ENCODE peak calls at places on chromosomes 2 and 18, in seven cellular contexts. One of them, this sample, is unnamed.

GRCh38 chr2:20471902-20472559 is 25.2 kb downstream of the RHOB start:
- DNase-seq in stimulated activated CD4-positive, alpha-beta T cell treated with anti-CD3 and anti-CD28 coated beads, Interleukin-1b, Interleukin-23, amount 100 ng/mL, for 24 hours: no peak
- DNase-seq in nephron progenitor cell: no peak
- DNase-seq in right atrium auricular region: peak
- DNase-seq in GM12865: no peak
- DNase-seq in T-helper 17 cell: no peak
- DNase-seq in naive thymus-derived CD8-positive, alpha-beta T cell: no peak
- DNase-seq in this sample: peak

GRCh38 chr2:218223046-218223445 is 6.1 kb downstream of the ARPC2 start:
- DNase-seq in stimulated activated CD4-positive, alpha-beta T cell treated with anti-CD3 and anti-CD28 coated beads, Interleukin-1b, Interleukin-23, amount 100 ng/mL, for 24 hours: no peak
- DNase-seq in nephron progenitor cell: no peak
- DNase-seq in right atrium auricular region: no peak
- DNase-seq in GM12865: no peak
- DNase-seq in T-helper 17 cell: no peak
- DNase-seq in naive thymus-derived CD8-positive, alpha-beta T cell: no peak
- DNase-seq in this sample: no peak

GRCh38 chr18:48575658-48576453 is 37.0 kb downstream of the CTIF start:
- DNase-seq in stimulated activated CD4-positive, alpha-beta T cell treated with anti-CD3 and anti-CD28 coated beads, Interleukin-1b, Interleukin-23, amount 100 ng/mL, for 24 hours: no peak
- DNase-seq in nephron progenitor cell: no peak
- DNase-seq in right atrium auricular region: no peak
- DNase-seq in GM12865: no peak
- DNase-seq in T-helper 17 cell: no peak
- DNase-seq in naive thymus-derived CD8-positive, alpha-beta T cell: no peak
- DNase-seq in this sample: no peak

GRCh38 chr2:105782646-105783045 is 37.9 kb downstream of the NCK2 start:
- DNase-seq in stimulated activated CD4-positive, alpha-beta T cell treated with anti-CD3 and anti-CD28 coated beads, Interleukin-1b, Interleukin-23, amount 100 ng/mL, for 24 hours: no peak
- DNase-seq in nephron progenitor cell: no peak
- DNase-seq in right atrium auricular region: no peak
- DNase-seq in GM12865: no peak
- DNase-seq in T-helper 17 cell: no peak
- DNase-seq in naive thymus-derived CD8-positive, alpha-beta T cell: no peak
- DNase-seq in this sample: no peak

GRCh38 chr2:106523980-106524665 is 37.0 kb downstream of the CD8B2 start:
- DNase-seq in stimulated activated CD4-positive, alpha-beta T cell treated with anti-CD3 and anti-CD28 coated beads, Interleukin-1b, Interleukin-23, amount 100 ng/mL, for 24 hours: no peak
- DNase-seq in nephron progenitor cell: no peak
- DNase-seq in right atrium auricular region: no peak
- DNase-seq in GM12865: no peak
- DNase-seq in T-helper 17 cell: no peak
- DNase-seq in naive thymus-derived CD8-positive, alpha-beta T cell: no peak
- DNase-seq in this sample: no peak

GRCh38 chr2:215435809-215436704 is at the start of gene FN1:
- DNase-seq in stimulated activated CD4-positive, alpha-beta T cell treated with anti-CD3 and anti-CD28 coated beads, Interleukin-1b, Interleukin-23, amount 100 ng/mL, for 24 hours: peak
- DNase-seq in nephron progenitor cell: peak
- DNase-seq in right atrium auricular region: peak
- DNase-seq in GM12865: peak
- DNase-seq in T-helper 17 cell: peak
- DNase-seq in naive thymus-derived CD8-positive, alpha-beta T cell: peak
- DNase-seq in this sample: peak

GRCh38 chr2:71253476-71253875 is 26.6 kb upstream of the PAIP2B start:
- DNase-seq in stimulated activated CD4-positive, alpha-beta T cell treated with anti-CD3 and anti-CD28 coated beads, Interleukin-1b, Interleukin-23, amount 100 ng/mL, for 24 hours: no peak
- DNase-seq in nephron progenitor cell: no peak
- DNase-seq in right atrium auricular region: no peak
- DNase-seq in GM12865: no peak
- DNase-seq in T-helper 17 cell: no peak
- DNase-seq in naive thymus-derived CD8-positive, alpha-beta T cell: no peak
- DNase-seq in this sample: no peak

GRCh38 chr2:54254180-54254579 is 1.8 kb downstream of the TSPYL6 start:
- DNase-seq in stimulated activated CD4-positive, alpha-beta T cell treated with anti-CD3 and anti-CD28 coated beads, Interleukin-1b, Interleukin-23, amount 100 ng/mL, for 24 hours: no peak
- DNase-seq in nephron progenitor cell: no peak
- DNase-seq in right atrium auricular region: no peak
- DNase-seq in GM12865: no peak
- DNase-seq in T-helper 17 cell: no peak
- DNase-seq in naive thymus-derived CD8-positive, alpha-beta T cell: no peak
- DNase-seq in this sample: no peak

GRCh38 chr2:113233593-113234550 is 44.8 kb downstream of the PAX8 start:
- DNase-seq in stimulated activated CD4-positive, alpha-beta T cell treated with anti-CD3 and anti-CD28 coated beads, Interleukin-1b, Interleukin-23, amount 100 ng/mL, for 24 hours: no peak
- DNase-seq in nephron progenitor cell: no peak
- DNase-seq in right atrium auricular region: no peak
- DNase-seq in GM12865: peak
- DNase-seq in T-helper 17 cell: no peak
- DNase-seq in naive thymus-derived CD8-positive, alpha-beta T cell: no peak
- DNase-seq in this sample: no peak

GRCh38 chr2:190637903-190638618 is 10.8 kb upstream of the NAB1 start:
- DNase-seq in stimulated activated CD4-positive, alpha-beta T cell treated with anti-CD3 and anti-CD28 coated beads, Interleukin-1b, Interleukin-23, amount 100 ng/mL, for 24 hours: no peak
- DNase-seq in nephron progenitor cell: no peak
- DNase-seq in right atrium auricular region: peak
- DNase-seq in GM12865: no peak
- DNase-seq in T-helper 17 cell: no peak
- DNase-seq in naive thymus-derived CD8-positive, alpha-beta T cell: no peak
- DNase-seq in this sample: no peak

GRCh38 chr2:240991378-240992263 is 6.8 kb upstream of the SNED1 start:
- DNase-seq in stimulated activated CD4-positive, alpha-beta T cell treated with anti-CD3 and anti-CD28 coated beads, Interleukin-1b, Interleukin-23, amount 100 ng/mL, for 24 hours: no peak
- DNase-seq in nephron progenitor cell: peak
- DNase-seq in right atrium auricular region: peak
- DNase-seq in GM12865: no peak
- DNase-seq in T-helper 17 cell: no peak
- DNase-seq in naive thymus-derived CD8-positive, alpha-beta T cell: no peak
- DNase-seq in this sample: no peak

GRCh38 chr18:51803029-51803428 is 537.0 kb upstream of the DCC start:
- DNase-seq in stimulated activated CD4-positive, alpha-beta T cell treated with anti-CD3 and anti-CD28 coated beads, Interleukin-1b, Interleukin-23, amount 100 ng/mL, for 24 hours: no peak
- DNase-seq in nephron progenitor cell: no peak
- DNase-seq in right atrium auricular region: no peak
- DNase-seq in GM12865: no peak
- DNase-seq in T-helper 17 cell: no peak
- DNase-seq in naive thymus-derived CD8-positive, alpha-beta T cell: no peak
- DNase-seq in this sample: no peak

GRCh38 chr18:67400502-67401117 is 115.9 kb downstream of the DSEL start:
- DNase-seq in stimulated activated CD4-positive, alpha-beta T cell treated with anti-CD3 and anti-CD28 coated beads, Interleukin-1b, Interleukin-23, amount 100 ng/mL, for 24 hours: no peak
- DNase-seq in nephron progenitor cell: no peak
- DNase-seq in right atrium auricular region: no peak
- DNase-seq in GM12865: no peak
- DNase-seq in T-helper 17 cell: no peak
- DNase-seq in naive thymus-derived CD8-positive, alpha-beta T cell: no peak
- DNase-seq in this sample: no peak

GRCh38 chr2:241851325-241852115 is 7.2 kb downstream of the PDCD1 start:
- DNase-seq in stimulated activated CD4-positive, alpha-beta T cell treated with anti-CD3 and anti-CD28 coated beads, Interleukin-1b, Interleukin-23, amount 100 ng/mL, for 24 hours: no peak
- DNase-seq in nephron progenitor cell: no peak
- DNase-seq in right atrium auricular region: no peak
- DNase-seq in GM12865: peak
- DNase-seq in T-helper 17 cell: no peak
- DNase-seq in naive thymus-derived CD8-positive, alpha-beta T cell: no peak
- DNase-seq in this sample: no peak

GRCh38 chr2:183487316-183487715 is 363.1 kb downstream of the NUP35 start:
- DNase-seq in stimulated activated CD4-positive, alpha-beta T cell treated with anti-CD3 and anti-CD28 coated beads, Interleukin-1b, Interleukin-23, amount 100 ng/mL, for 24 hours: no peak
- DNase-seq in nephron progenitor cell: no peak
- DNase-seq in right atrium auricular region: no peak
- DNase-seq in GM12865: no peak
- DNase-seq in T-helper 17 cell: no peak
- DNase-seq in naive thymus-derived CD8-positive, alpha-beta T cell: no peak
- DNase-seq in this sample: no peak

GRCh38 chr2:1818811-1819210 is 74.5 kb upstream of the PXDN start:
- DNase-seq in stimulated activated CD4-positive, alpha-beta T cell treated with anti-CD3 and anti-CD28 coated beads, Interleukin-1b, Interleukin-23, amount 100 ng/mL, for 24 hours: no peak
- DNase-seq in nephron progenitor cell: no peak
- DNase-seq in right atrium auricular region: no peak
- DNase-seq in GM12865: no peak
- DNase-seq in T-helper 17 cell: no peak
- DNase-seq in naive thymus-derived CD8-positive, alpha-beta T cell: no peak
- DNase-seq in this sample: no peak

This sample was measured in CD4-positive, alpha-beta memory T cell.